ENCODE peak calls at places on chromosomes 5 and 9, in seven cellular contexts. One of them, this sample, is unnamed.
A peak's percentile ranks its signal among the peaks of the same experiment; 100 is the strongest.

GRCh38 chr9:4859035-4859434 is 66.3 kb downstream of the RCL1 start:
- DNase-seq in heart left ventricle: no peak
- DNase-seq in HCT116: no peak
- DNase-seq in left ventricle myocardium inferior: no peak
- DNase-seq in effector memory CD4-positive, alpha-beta T cell: no peak
- DNase-seq in Peyer's patch: no peak
- DNase-seq in hepatocyte: no peak
- DNase-seq in this sample: no peak

GRCh38 chr9:88732128-88732527 is 197.2 kb downstream of the NXNL2 start:
- DNase-seq in heart left ventricle: no peak
- DNase-seq in HCT116: no peak
- DNase-seq in left ventricle myocardium inferior: no peak
- DNase-seq in effector memory CD4-positive, alpha-beta T cell: no peak
- DNase-seq in Peyer's patch: no peak
- DNase-seq in hepatocyte: no peak
- DNase-seq in this sample: no peak

GRCh38 chr9:78298046-78298511 is 1.2 kb downstream of the PSAT1 start:
- DNase-seq in heart left ventricle: no peak
- DNase-seq in HCT116: no peak
- DNase-seq in left ventricle myocardium inferior: no peak
- DNase-seq in effector memory CD4-positive, alpha-beta T cell: no peak
- DNase-seq in Peyer's patch: no peak
- DNase-seq in hepatocyte: no peak
- DNase-seq in this sample: no peak

GRCh38 chr9:109600142-109600541 is 102.0 kb upstream of the PTPN3 start:
- DNase-seq in heart left ventricle: peak; percentile 62
- DNase-seq in HCT116: no peak
- DNase-seq in left ventricle myocardium inferior: no peak
- DNase-seq in effector memory CD4-positive, alpha-beta T cell: no peak
- DNase-seq in Peyer's patch: no peak
- DNase-seq in hepatocyte: peak; percentile 13
- DNase-seq in this sample: peak; percentile 59

GRCh38 chr5:78499485-78499884 is 139.1 kb downstream of the SCAMP1 start:
- DNase-seq in heart left ventricle: no peak
- DNase-seq in HCT116: no peak
- DNase-seq in left ventricle myocardium inferior: no peak
- DNase-seq in effector memory CD4-positive, alpha-beta T cell: no peak
- DNase-seq in Peyer's patch: no peak
- DNase-seq in hepatocyte: no peak
- DNase-seq in this sample: no peak

GRCh38 chr5:100746730-100747129 is 156.4 kb downstream of the ST8SIA4 start:
- DNase-seq in heart left ventricle: no peak
- DNase-seq in HCT116: no peak
- DNase-seq in left ventricle myocardium inferior: no peak
- DNase-seq in effector memory CD4-positive, alpha-beta T cell: no peak
- DNase-seq in Peyer's patch: no peak
- DNase-seq in hepatocyte: no peak
- DNase-seq in this sample: no peak

GRCh38 chr5:39376293-39376714 is 12.0 kb upstream of the C9 start:
- DNase-seq in heart left ventricle: no peak
- DNase-seq in HCT116: peak; percentile 22
- DNase-seq in left ventricle myocardium inferior: no peak
- DNase-seq in effector memory CD4-positive, alpha-beta T cell: no peak
- DNase-seq in Peyer's patch: no peak
- DNase-seq in hepatocyte: peak; percentile 69
- DNase-seq in this sample: peak; percentile 51

GRCh38 chr5:103216697-103217096 is 41.9 kb upstream of the MACIR start:
- DNase-seq in heart left ventricle: no peak
- DNase-seq in HCT116: no peak
- DNase-seq in left ventricle myocardium inferior: no peak
- DNase-seq in effector memory CD4-positive, alpha-beta T cell: no peak
- DNase-seq in Peyer's patch: no peak
- DNase-seq in hepatocyte: no peak
- DNase-seq in this sample: no peak

GRCh38 chr5:146956217-146956616 is 77.7 kb upstream of the PPP2R2B start:
- DNase-seq in heart left ventricle: no peak
- DNase-seq in HCT116: no peak
- DNase-seq in left ventricle myocardium inferior: no peak
- DNase-seq in effector memory CD4-positive, alpha-beta T cell: no peak
- DNase-seq in Peyer's patch: no peak
- DNase-seq in hepatocyte: no peak
- DNase-seq in this sample: no peak

GRCh38 chr5:143583385-143583784 is 179.9 kb upstream of the NR3C1 start:
- DNase-seq in heart left ventricle: no peak
- DNase-seq in HCT116: no peak
- DNase-seq in left ventricle myocardium inferior: no peak
- DNase-seq in effector memory CD4-positive, alpha-beta T cell: no peak
- DNase-seq in Peyer's patch: no peak
- DNase-seq in hepatocyte: no peak
- DNase-seq in this sample: no peak

GRCh38 chr9:91119147-91119546 is 242.6 kb downstream of the AUH start:
- DNase-seq in heart left ventricle: no peak
- DNase-seq in HCT116: no peak
- DNase-seq in left ventricle myocardium inferior: no peak
- DNase-seq in effector memory CD4-positive, alpha-beta T cell: no peak
- DNase-seq in Peyer's patch: no peak
- DNase-seq in hepatocyte: no peak
- DNase-seq in this sample: no peak

GRCh38 chr5:36602711-36603321 is 3.6 kb upstream of the SLC1A3 start:
- DNase-seq in heart left ventricle: no peak
- DNase-seq in HCT116: peak; percentile 10
- DNase-seq in left ventricle myocardium inferior: peak; percentile 38
- DNase-seq in effector memory CD4-positive, alpha-beta T cell: no peak
- DNase-seq in Peyer's patch: no peak
- DNase-seq in hepatocyte: no peak
- DNase-seq in this sample: no peak

GRCh38 chr9:92962846-92963245 is 15.5 kb downstream of the FGD3 start:
- DNase-seq in heart left ventricle: no peak
- DNase-seq in HCT116: no peak
- DNase-seq in left ventricle myocardium inferior: no peak
- DNase-seq in effector memory CD4-positive, alpha-beta T cell: no peak
- DNase-seq in Peyer's patch: no peak
- DNase-seq in hepatocyte: no peak
- DNase-seq in this sample: no peak

GRCh38 chr9:13282998-13283397 is 3.5 kb upstream of the MPDZ start:
- DNase-seq in heart left ventricle: no peak
- DNase-seq in HCT116: no peak
- DNase-seq in left ventricle myocardium inferior: no peak
- DNase-seq in effector memory CD4-positive, alpha-beta T cell: no peak
- DNase-seq in Peyer's patch: no peak
- DNase-seq in hepatocyte: no peak
- DNase-seq in this sample: peak; percentile 41

GRCh38 chr9:4297151-4297794 is 2.6 kb downstream of the GLIS3 start:
- DNase-seq in heart left ventricle: peak; percentile 79
- DNase-seq in HCT116: peak; percentile 79
- DNase-seq in left ventricle myocardium inferior: peak; percentile 65
- DNase-seq in effector memory CD4-positive, alpha-beta T cell: no peak
- DNase-seq in Peyer's patch: peak; percentile 37
- DNase-seq in hepatocyte: peak; percentile 88
- DNase-seq in this sample: peak; percentile 70

GRCh38 chr5:63055421-63055820 is 476.8 kb downstream of the LRRC70 start:
- DNase-seq in heart left ventricle: no peak
- DNase-seq in HCT116: no peak
- DNase-seq in left ventricle myocardium inferior: no peak
- DNase-seq in effector memory CD4-positive, alpha-beta T cell: no peak
- DNase-seq in Peyer's patch: no peak
- DNase-seq in hepatocyte: peak; percentile 56
- DNase-seq in this sample: no peak

GRCh38 chr5:98424681-98425454 is 348.6 kb upstream of the RGMB start:
- DNase-seq in heart left ventricle: no peak
- DNase-seq in HCT116: no peak
- DNase-seq in left ventricle myocardium inferior: no peak
- DNase-seq in effector memory CD4-positive, alpha-beta T cell: no peak
- DNase-seq in Peyer's patch: no peak
- DNase-seq in hepatocyte: no peak
- DNase-seq in this sample: no peak

GRCh38 chr9:33117306-33117705 is 40.8 kb upstream of the SMU1 start:
- DNase-seq in heart left ventricle: no peak
- DNase-seq in HCT116: no peak
- DNase-seq in left ventricle myocardium inferior: no peak
- DNase-seq in effector memory CD4-positive, alpha-beta T cell: no peak
- DNase-seq in Peyer's patch: no peak
- DNase-seq in hepatocyte: no peak
- DNase-seq in this sample: no peak

GRCh38 chr9:4417578-4418325 is 72.5 kb upstream of the SLC1A1 start:
- DNase-seq in heart left ventricle: no peak
- DNase-seq in HCT116: no peak
- DNase-seq in left ventricle myocardium inferior: no peak
- DNase-seq in effector memory CD4-positive, alpha-beta T cell: no peak
- DNase-seq in Peyer's patch: no peak
- DNase-seq in hepatocyte: no peak
- DNase-seq in this sample: no peak

DNA sequence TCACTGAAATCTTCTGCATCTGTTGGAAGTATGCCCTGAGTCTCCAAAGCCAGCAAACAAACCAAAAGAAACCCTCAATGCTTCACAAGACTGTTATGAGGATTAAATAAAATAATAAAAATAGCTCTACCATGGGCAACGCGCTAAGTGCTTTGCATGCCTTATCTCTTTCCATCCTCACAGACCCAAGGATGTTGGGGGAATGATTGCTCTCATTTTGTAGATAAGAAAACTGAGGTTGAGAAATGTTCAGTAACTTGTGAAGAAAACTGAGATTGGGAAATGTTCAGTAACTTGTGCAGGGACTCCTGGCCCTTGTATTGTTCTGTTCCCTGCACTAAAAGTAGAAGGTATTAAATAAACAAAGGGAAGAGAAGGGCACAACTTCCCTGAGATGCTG is 7.9 kb downstream of the HAND1 start:
- DNase-seq in heart left ventricle: no peak
- DNase-seq in HCT116: no peak
- DNase-seq in left ventricle myocardium inferior: no peak
- DNase-seq in effector memory CD4-positive, alpha-beta T cell: no peak
- DNase-seq in Peyer's patch: no peak
- DNase-seq in hepatocyte: no peak
- DNase-seq in this sample: no peak
- H3K27me3 ChIP-seq in heart left ventricle: peaks cover 48% of the 10 kb centered on the region
- H3K27me3 ChIP-seq in HCT116: no peaks in the 10 kb centered on the region
- H3K27me3 ChIP-seq in left ventricle myocardium inferior: peaks cover 76% of the 10 kb centered on the region
- H3K27me3 ChIP-seq in effector memory CD4-positive, alpha-beta T cell: peaks cover 34% of the 10 kb centered on the region
- H3K27me3 ChIP-seq in Peyer's patch: peaks cover 27% of the 10 kb centered on the region
- H3K27me3 ChIP-seq in hepatocyte: peaks cover 51% of the 10 kb centered on the region
- H3K27me3 ChIP-seq in this sample: peaks cover 54% of the 10 kb centered on the region

GRCh38 chr9:37198831-37199230 is 78.5 kb downstream of the ZCCHC7 start:
- DNase-seq in heart left ventricle: no peak
- DNase-seq in HCT116: no peak
- DNase-seq in left ventricle myocardium inferior: no peak
- DNase-seq in effector memory CD4-positive, alpha-beta T cell: no peak
- DNase-seq in Peyer's patch: no peak
- DNase-seq in hepatocyte: no peak
- DNase-seq in this sample: no peak
- H3K27ac ChIP-seq in heart left ventricle: no peak overlapping the region
- H3K27ac ChIP-seq in HCT116: no peak overlapping the region
- H3K27ac ChIP-seq in left ventricle myocardium inferior: no peak overlapping the region
- H3K27ac ChIP-seq in effector memory CD4-positive, alpha-beta T cell: no peak overlapping the region
- H3K27ac ChIP-seq in Peyer's patch: no peak overlapping the region
- H3K27ac ChIP-seq in hepatocyte: no peak overlapping the region
- H3K27ac ChIP-seq in this sample: no peak overlapping the region

GRCh38 chr9:130666393-130667116 is 2.2 kb downstream of the PRDM12 start:
- DNase-seq in heart left ventricle: no peak
- DNase-seq in HCT116: no peak
- DNase-seq in left ventricle myocardium inferior: no peak
- DNase-seq in effector memory CD4-positive, alpha-beta T cell: no peak
- DNase-seq in Peyer's patch: no peak
- DNase-seq in hepatocyte: no peak
- DNase-seq in this sample: no peak
- H3K27me3 ChIP-seq in heart left ventricle: peaks cover 68% of the 10 kb centered on the region
- H3K27me3 ChIP-seq in HCT116: no peaks in the 10 kb centered on the region
- H3K27me3 ChIP-seq in left ventricle myocardium inferior: peaks cover 80% of the 10 kb centered on the region
- H3K27me3 ChIP-seq in effector memory CD4-positive, alpha-beta T cell: peaks cover 50% of the 10 kb centered on the region
- H3K27me3 ChIP-seq in Peyer's patch: peaks cover 58% of the 10 kb centered on the region
- H3K27me3 ChIP-seq in hepatocyte: peaks cover 71% of the 10 kb centered on the region
- H3K27me3 ChIP-seq in this sample: peaks cover 61% of the 10 kb centered on the region

GRCh38 chr9:133130721-133131244 is 9.7 kb upstream of the RALGDS start:
- DNase-seq in heart left ventricle: no peak
- DNase-seq in HCT116: no peak
- DNase-seq in left ventricle myocardium inferior: no peak
- DNase-seq in effector memory CD4-positive, alpha-beta T cell: peak; percentile 62
- DNase-seq in Peyer's patch: peak; percentile 83
- DNase-seq in hepatocyte: no peak
- DNase-seq in this sample: no peak
- H3K27ac ChIP-seq in heart left ventricle: no peak overlapping the region
- H3K27ac ChIP-seq in HCT116: no peak overlapping the region
- H3K27ac ChIP-seq in left ventricle myocardium inferior: peak overlapping the region; percentile 95
- H3K27ac ChIP-seq in effector memory CD4-positive, alpha-beta T cell: peak overlapping the region; percentile 99
- H3K27ac ChIP-seq in Peyer's patch: peak overlapping the region; percentile 94
- H3K27ac ChIP-seq in hepatocyte: no peak overlapping the region
- H3K27ac ChIP-seq in this sample: no peak overlapping the region

DNA sequence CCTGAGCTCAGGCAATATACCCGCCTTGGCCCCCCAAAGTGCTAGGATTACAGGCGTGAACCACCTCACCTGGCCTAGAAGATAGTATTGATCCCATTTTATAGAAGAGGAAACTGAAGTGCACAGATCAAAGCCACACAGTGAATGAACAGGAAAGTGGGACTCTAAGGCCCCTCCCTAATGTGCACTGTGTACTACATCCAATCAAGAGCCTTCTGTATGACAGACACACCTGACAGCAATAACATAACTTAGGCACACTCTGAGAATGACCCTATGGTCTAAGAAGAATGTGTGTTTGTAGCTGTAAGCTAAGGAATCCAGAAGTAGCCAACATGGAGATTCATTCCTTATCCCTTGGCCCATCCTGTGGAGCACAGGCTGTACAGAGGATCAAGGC is 271.2 kb downstream of the SMARCA2 start:
- DNase-seq in heart left ventricle: no peak
- DNase-seq in HCT116: no peak
- DNase-seq in left ventricle myocardium inferior: no peak
- DNase-seq in effector memory CD4-positive, alpha-beta T cell: no peak
- DNase-seq in Peyer's patch: no peak
- DNase-seq in hepatocyte: no peak
- DNase-seq in this sample: no peak
- H3K27me3 ChIP-seq in heart left ventricle: no peaks in the 10 kb centered on the region
- H3K27me3 ChIP-seq in HCT116: no peaks in the 10 kb centered on the region
- H3K27me3 ChIP-seq in left ventricle myocardium inferior: no peaks in the 10 kb centered on the region
- H3K27me3 ChIP-seq in effector memory CD4-positive, alpha-beta T cell: no peaks in the 10 kb centered on the region
- H3K27me3 ChIP-seq in Peyer's patch: no peaks in the 10 kb centered on the region
- H3K27me3 ChIP-seq in hepatocyte: no peaks in the 10 kb centered on the region
- H3K27me3 ChIP-seq in this sample: no peaks in the 10 kb centered on the region

GRCh38 chr5:180339583-180340183 is 13.5 kb downstream of the GFPT2 start:
- DNase-seq in heart left ventricle: peak; percentile 42
- DNase-seq in HCT116: no peak
- DNase-seq in left ventricle myocardium inferior: no peak
- DNase-seq in effector memory CD4-positive, alpha-beta T cell: no peak
- DNase-seq in Peyer's patch: no peak
- DNase-seq in hepatocyte: no peak
- DNase-seq in this sample: peak; percentile 50

GRCh38 chr5:180336234-180337020 is 16.7 kb downstream of the GFPT2 start:
- DNase-seq in heart left ventricle: peak; percentile 35
- DNase-seq in HCT116: no peak
- DNase-seq in left ventricle myocardium inferior: no peak
- DNase-seq in effector memory CD4-positive, alpha-beta T cell: no peak
- DNase-seq in Peyer's patch: no peak
- DNase-seq in hepatocyte: no peak
- DNase-seq in this sample: no peak

GRCh38 chr5:180335614-180336233 is 17.4 kb downstream of the GFPT2 start:
- DNase-seq in heart left ventricle: peak; percentile 35
- DNase-seq in HCT116: no peak
- DNase-seq in left ventricle myocardium inferior: no peak
- DNase-seq in effector memory CD4-positive, alpha-beta T cell: no peak
- DNase-seq in Peyer's patch: no peak
- DNase-seq in hepatocyte: no peak
- DNase-seq in this sample: peak; percentile 98

GRCh38 chr5:180340856-180341255 is 12.3 kb downstream of the GFPT2 start:
- DNase-seq in heart left ventricle: peak; percentile 47
- DNase-seq in HCT116: no peak
- DNase-seq in left ventricle myocardium inferior: no peak
- DNase-seq in effector memory CD4-positive, alpha-beta T cell: no peak
- DNase-seq in Peyer's patch: no peak
- DNase-seq in hepatocyte: no peak
- DNase-seq in this sample: peak; percentile 78

GRCh38 chr5:180338001-180338707 is 15.0 kb downstream of the GFPT2 start:
- DNase-seq in heart left ventricle: peak; percentile 43
- DNase-seq in HCT116: no peak
- DNase-seq in left ventricle myocardium inferior: no peak
- DNase-seq in effector memory CD4-positive, alpha-beta T cell: no peak
- DNase-seq in Peyer's patch: no peak
- DNase-seq in hepatocyte: no peak
- DNase-seq in this sample: no peak
- H3K27ac ChIP-seq in heart left ventricle: no peak overlapping the region
- H3K27ac ChIP-seq in HCT116: no peak overlapping the region
- H3K27ac ChIP-seq in left ventricle myocardium inferior: no peak overlapping the region
- H3K27ac ChIP-seq in effector memory CD4-positive, alpha-beta T cell: no peak overlapping the region
- H3K27ac ChIP-seq in Peyer's patch: no peak overlapping the region
- H3K27ac ChIP-seq in hepatocyte: no peak overlapping the region
- H3K27ac ChIP-seq in this sample: no peak overlapping the region

This sample was measured in SJSA1.